ENCODE peak calls at places on chromosomes 12 and 14, in seven cellular contexts. S, J, C, P, Y, B and V are unnamed samples.

GRCh38 chr12:94374124-94374523 is 85.5 kb downstream of the CEP83 start:
- DNase-seq in C (no peak), P (no peak), B (no peak), S (no peak), J (no peak), Y (no peak), V (no peak)

GRCh38 chr12:72925716-72926115 is 653.5 kb downstream of the TRHDE start:
- DNase-seq in S (no peak), B (no peak), P (no peak), Y (no peak), C (no peak), J (no peak), V (no peak)

GRCh38 chr12:26798013-26798412 is 35.0 kb downstream of the ITPR2 start:
- DNase-seq in J (no peak), C (no peak), Y (peak), B (no peak), P (no peak), S (no peak), V (no peak)

GRCh38 chr14:20697273-20698017 is 8.9 kb downstream of the ANG start:
- DNase-seq in Y (no peak), B (no peak), C (peak), P (peak), S (peak), J (peak), V (no peak)

GRCh38 chr12:9347328-9348127 is 139.3 kb upstream of the PZP start:
- DNase-seq in C (no peak), S (no peak), J (no peak), P (peak), B (no peak), Y (no peak), V (no peak)

GRCh38 chr14:24430682-24431568 is 1.2 kb downstream of the KHNYN start:
- DNase-seq in P (no peak), B (no peak), Y (no peak), C (no peak), J (peak), S (no peak), V (no peak)

GRCh38 chr14:32623300-32624093 is 294.4 kb downstream of the AKAP6 start:
- DNase-seq in Y (no peak), S (no peak), C (no peak), B (no peak), P (no peak), J (no peak), V (no peak)

GRCh38 chr14:67514203-67514607 is 18.9 kb upstream of the PLEKHH1 start:
- DNase-seq in J (no peak), B (no peak), C (peak), Y (no peak), S (no peak), P (no peak), V (no peak)

GRCh38 chr14:57266060-57266459 is 2.6 kb downstream of the EXOC5 start:
- DNase-seq in Y (no peak), S (no peak), B (no peak), C (no peak), P (no peak), J (no peak), V (no peak)

GRCh38 chr12:6958609-6959375 is 7.6 kb downstream of the PTPN6 start:
- DNase-seq in J (no peak), C (peak), S (no peak), P (no peak), B (no peak), Y (no peak), V (no peak)

GRCh38 chr12:106131671-106132070 is 7.1 kb downstream of the NUAK1 start:
- DNase-seq in S (peak), P (no peak), B (no peak), C (peak), J (no peak), Y (no peak), V (no peak)

GRCh38 chr12:14959126-14959440 is 2.3 kb downstream of the ARHGDIB start:
- DNase-seq in B (no peak), P (no peak), J (no peak), S (no peak), Y (no peak), C (no peak), V (no peak)

GRCh38 chr12:115451785-115452736 is 768.1 kb upstream of the TBX3 start:
- DNase-seq in C (peak), S (peak), B (no peak), Y (no peak), J (peak), P (no peak), V (peak)

GRCh38 chr12:116662612-116663144 is 75.2 kb downstream of the SPRING1 start:
- DNase-seq in Y (no peak), P (no peak), B (no peak), C (peak), J (peak), S (peak), V (peak)

GRCh38 chr12:2097617-2098016 is 44.8 kb downstream of the CACNA1C start:
- DNase-seq in S (no peak), P (no peak), J (no peak), Y (no peak), B (no peak), C (no peak), V (no peak)

GRCh38 chr12:42213023-42213422 is 25.0 kb downstream of the YAF2 start:
- DNase-seq in B (no peak), C (peak), Y (no peak), J (no peak), S (no peak), P (no peak), V (peak)

GRCh38 chr12:65891987-65892481 is 67.8 kb downstream of the HMGA2 start:
- DNase-seq in B (no peak), S (no peak), Y (no peak), C (no peak), P (peak), J (no peak), V (no peak)

GRCh38 chr12:124324803-124325705 is 30.2 kb downstream of the RFLNA start:
- DNase-seq in S (no peak), B (no peak), C (no peak), P (no peak), J (no peak), Y (no peak), V (no peak)

GRCh38 chr12:66273147-66273546 is 29.1 kb upstream of the HELB start:
- DNase-seq in Y (no peak), J (no peak), C (no peak), S (no peak), P (no peak), B (no peak), V (no peak)

GRCh38 chr14:42806909-42807315 is 1200.2 kb downstream of the LRFN5 start:
- DNase-seq in C (no peak), B (no peak), S (no peak), J (no peak), P (no peak), Y (no peak), V (no peak)

GRCh38 chr12:108033091-108033490 is 96.0 kb upstream of the WSCD2 start:
- DNase-seq in J (no peak), B (peak), S (no peak), P (no peak), Y (no peak), C (no peak), V (no peak)

GRCh38 chr14:76133103-76133502 is 18.6 kb upstream of the GPATCH2L start:
- DNase-seq in Y (no peak), J (peak), P (no peak), B (no peak), S (peak), C (no peak), V (peak)

GRCh38 chr12:78167510-78167909 is 336.8 kb downstream of the NAV3 start:
- DNase-seq in Y (no peak), C (no peak), P (no peak), B (no peak), S (no peak), J (no peak), V (no peak)

GRCh38 chr12:12212769-12213168 is 54.1 kb downstream of the LRP6 start:
- DNase-seq in P (no peak), Y (no peak), B (no peak), C (no peak), J (no peak), S (no peak), V (no peak)
- TF ChIP-seq JUND in P (no peak), Y (no peak), B (no peak), C (no peak), J (no peak), S (no peak), V (no peak)

DNA sequence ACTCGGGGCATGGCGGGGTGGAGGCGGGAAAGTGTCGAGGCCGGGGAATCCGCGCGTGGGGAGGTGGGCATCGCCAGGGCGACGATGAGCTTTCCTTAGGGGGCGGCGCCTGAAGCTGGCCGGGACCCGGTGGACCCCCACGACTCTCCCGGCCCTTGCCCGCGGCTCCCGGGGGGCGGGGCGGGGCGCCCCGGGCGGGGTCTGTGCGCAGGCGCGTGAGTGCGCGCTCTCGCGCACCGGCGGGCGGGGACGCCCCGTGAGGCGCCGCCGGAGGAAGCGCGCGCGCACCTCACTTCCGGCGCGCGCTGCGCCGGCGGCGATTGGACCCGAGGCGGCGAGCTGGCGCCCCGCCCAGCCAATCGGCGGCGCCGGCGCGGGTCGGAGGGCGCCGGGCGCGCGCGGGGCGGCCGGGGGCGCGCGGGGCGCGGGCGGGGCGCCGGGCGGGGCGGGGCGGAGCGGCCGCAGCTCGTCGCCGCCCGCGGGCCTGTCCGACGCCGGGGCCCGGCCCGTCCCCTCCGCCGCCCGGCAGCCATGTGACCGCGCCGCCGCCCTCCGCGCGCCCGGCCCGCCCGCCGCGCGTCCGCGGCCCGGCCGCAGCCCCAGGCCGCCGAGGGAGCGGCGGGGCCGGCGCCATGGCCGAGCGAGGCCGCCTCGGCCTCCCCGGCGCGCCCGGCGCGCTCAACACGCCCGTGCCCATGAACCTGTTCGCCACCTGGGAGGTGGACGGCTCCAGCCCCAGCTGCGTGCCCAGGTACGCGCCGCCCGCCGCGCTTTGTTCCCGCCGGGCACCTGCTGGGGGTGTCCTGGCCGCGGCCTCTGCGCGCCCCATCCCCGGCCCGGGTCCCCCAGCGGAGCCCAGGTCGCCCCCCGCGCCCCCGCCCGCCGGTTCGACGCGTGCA is at the start of gene PACS2:
- DNase-seq in S (peak), P (peak), J (peak), C (peak), B (peak), Y (no peak), V (peak)
- TF ChIP-seq JUND in S (no peak), P (no peak), J (no peak), C (no peak), B (no peak), Y (no peak), V (no peak)

GRCh38 chr12:118850244-118850825 is 131.0 kb upstream of the SRRM4 start:
- DNase-seq in J (peak), P (peak), C (peak), S (peak), Y (no peak), B (peak), V (no peak)
- TF ChIP-seq JUND in J (no peak), P (no peak), C (no peak), S (no peak), Y (no peak), B (peak), V (no peak)

GRCh38 chr14:94850332-94851211 is 80.7 kb upstream of the GSC start:
- DNase-seq in P (no peak), Y (no peak), S (no peak), C (no peak), B (no peak), J (no peak), V (no peak)
- TF ChIP-seq JUND in P (no peak), Y (no peak), S (no peak), C (no peak), B (no peak), J (no peak), V (no peak)

GRCh38 chr12:47744005-47744651 is 14.6 kb downstream of the RAPGEF3 start:
- DNase-seq in C (peak), B (peak), J (peak), Y (no peak), S (peak), P (peak), V (peak)
- TF ChIP-seq JUND in C (no peak), B (peak), J (no peak), Y (no peak), S (no peak), P (no peak), V (no peak)

DNA sequence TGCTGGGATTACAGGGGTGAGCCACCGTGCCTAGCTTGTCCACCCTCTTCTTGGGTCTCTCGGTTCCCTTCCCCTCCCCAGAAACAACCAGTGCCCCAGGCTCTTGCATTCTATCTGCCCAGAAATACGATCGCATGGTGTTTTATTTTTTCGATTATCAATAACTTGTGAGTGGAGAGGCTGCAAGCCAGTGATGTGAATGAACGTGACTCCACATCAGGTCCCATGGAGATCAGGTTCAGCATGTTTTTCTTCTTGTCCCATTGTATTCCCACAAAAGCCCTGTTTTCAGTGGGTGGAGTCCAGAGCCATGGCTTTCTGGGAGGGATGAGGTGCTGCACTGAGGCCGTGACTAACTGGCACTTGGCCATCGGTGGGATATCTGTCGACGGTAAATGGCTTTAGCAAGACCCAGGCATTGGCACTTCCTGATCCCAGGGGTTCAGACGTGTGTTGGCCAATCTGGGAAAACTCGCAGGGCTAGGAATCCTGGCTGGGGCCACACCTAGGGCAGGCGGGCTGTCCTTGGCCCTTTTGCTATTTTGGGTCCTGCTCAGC is 12.7 kb upstream of the HNF1A start:
- DNase-seq in B (no peak), C (no peak), S (no peak), J (no peak), Y (no peak), P (no peak), V (no peak)
- TF ChIP-seq JUND in B (no peak), C (no peak), S (no peak), J (no peak), Y (no peak), P (no peak), V (no peak)

DNA sequence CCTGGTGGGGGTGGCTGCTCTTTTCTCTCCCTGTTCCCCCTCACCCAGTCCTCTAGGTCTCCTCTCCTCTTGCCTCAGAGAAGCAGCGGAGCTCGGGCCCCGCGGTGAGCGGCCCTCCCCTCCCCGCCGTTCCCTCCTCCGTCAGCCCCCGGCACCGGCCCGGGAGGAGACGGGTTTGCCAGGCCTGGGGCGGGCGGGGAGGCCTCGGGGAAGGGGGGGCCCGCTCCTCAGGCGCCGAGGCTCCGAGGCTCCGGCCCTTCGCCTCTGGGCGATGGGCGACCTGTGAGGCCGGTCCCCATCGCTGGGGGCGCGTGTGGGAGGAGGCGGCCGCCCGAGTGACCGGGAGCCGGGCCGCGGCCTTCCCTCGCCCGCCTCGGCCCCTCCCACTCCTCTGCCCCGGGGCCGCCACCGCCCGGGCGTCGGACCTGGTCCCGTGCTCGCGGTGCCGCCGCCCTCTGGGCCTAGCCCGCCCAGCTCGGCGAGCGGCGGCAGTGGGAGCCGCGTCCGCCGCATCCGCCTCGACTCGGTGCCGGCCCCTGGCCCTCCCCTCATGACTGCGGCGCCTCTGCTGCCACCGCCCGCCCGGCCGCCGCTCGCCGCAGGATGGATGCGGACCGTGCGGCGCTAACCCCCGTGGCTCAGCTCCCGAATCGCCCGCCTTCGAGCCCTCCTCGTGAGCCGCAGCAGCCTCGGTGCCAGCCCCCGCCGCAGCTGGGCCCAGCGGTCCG is 458 bp downstream of the WNK1 start:
- DNase-seq in P (no peak), J (peak), Y (no peak), C (peak), S (no peak), B (no peak), V (peak)
- TF ChIP-seq JUND in P (no peak), J (no peak), Y (no peak), C (no peak), S (no peak), B (no peak), V (no peak)

GRCh38 chr14:77322951-77323350 is 2.1 kb downstream of the GSTZ1 start:
- DNase-seq in J (no peak), C (no peak), Y (no peak), P (no peak), S (no peak), B (no peak), V (no peak)

GRCh38 chr14:77320238-77320935 is at the start of gene POMT2:
- DNase-seq in P (peak), S (peak), B (peak), J (peak), Y (peak), C (peak), V (peak)

GRCh38 chr14:77324289-77324688 is 3.5 kb downstream of the GSTZ1 start:
- DNase-seq in C (no peak), J (no peak), B (no peak), P (no peak), S (no peak), Y (no peak), V (no peak)

GRCh38 chr14:77323571-77323970 is 2.7 kb downstream of the GSTZ1 start:
- DNase-seq in J (no peak), Y (no peak), S (no peak), P (no peak), B (no peak), C (no peak), V (no peak)

GRCh38 chr14:77322209-77322902 is 1.5 kb downstream of the GSTZ1 start:
- DNase-seq in J (no peak), Y (no peak), C (no peak), B (no peak), S (no peak), P (no peak), V (no peak)
- TF ChIP-seq JUND in J (no peak), Y (no peak), C (no peak), B (no peak), S (no peak), P (no peak), V (no peak)

GRCh38 chr12:32970465-32971110 is 74.0 kb upstream of the PKP2 start:
- DNase-seq in B (no peak), Y (no peak), P (no peak), C (no peak), S (no peak), J (no peak), V (no peak)

GRCh38 chr12:32964981-32965585 is 68.5 kb upstream of the PKP2 start:
- DNase-seq in C (no peak), S (no peak), B (no peak), J (no peak), Y (no peak), P (no peak), V (no peak)
- TF ChIP-seq JUND in C (no peak), S (no peak), B (no peak), J (no peak), Y (no peak), P (no peak), V (no peak)

GRCh38 chr14:64838656-64839055 is 41.1 kb downstream of the SPTB start:
- DNase-seq in C (no peak), S (no peak), B (no peak), Y (no peak), J (no peak), P (no peak), V (no peak)

GRCh38 chr14:64844993-64845536 is 34.6 kb downstream of the SPTB start:
- DNase-seq in J (peak), Y (no peak), C (no peak), B (no peak), S (no peak), P (no peak), V (no peak)

GRCh38 chr14:64841772-64842490 is 37.8 kb downstream of the SPTB start:
- DNase-seq in S (no peak), P (no peak), J (peak), Y (no peak), C (no peak), B (no peak), V (peak)

GRCh38 chr14:64844272-64844671 is 35.4 kb downstream of the SPTB start:
- DNase-seq in P (no peak), S (no peak), Y (peak), C (no peak), J (no peak), B (no peak), V (no peak)

DNA sequence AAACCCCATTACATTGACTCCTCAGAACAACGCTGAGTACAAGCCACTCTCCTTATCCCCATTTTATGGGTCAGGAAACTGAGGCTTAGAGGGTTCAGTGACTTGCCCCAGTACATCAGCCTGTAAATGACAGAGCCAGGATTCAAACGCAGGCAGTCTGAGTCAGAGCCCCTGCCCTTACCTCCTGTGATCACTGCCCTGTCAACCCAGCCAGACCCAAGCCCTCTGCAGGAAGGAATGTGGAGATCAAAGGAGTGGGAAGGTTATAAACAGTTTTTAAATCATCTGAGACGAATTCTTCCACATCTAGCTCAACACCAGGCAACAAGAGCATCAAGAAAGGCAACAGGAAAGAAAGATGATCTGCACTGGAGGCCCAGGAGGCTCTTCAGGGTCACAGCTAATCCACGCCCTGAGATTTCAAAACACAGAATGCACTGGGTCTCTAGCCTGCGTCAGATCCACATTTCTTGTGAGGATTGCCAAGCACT is 38.5 kb downstream of the SPTB start:
- DNase-seq in P (peak), Y (no peak), J (peak), S (peak), B (peak), C (no peak), V (no peak)
- TF ChIP-seq JUND in P (peak), Y (no peak), J (no peak), S (no peak), B (peak), C (peak), V (no peak)